ENCODE peak calls at places on chromosomes 11 and 22, in nine cellular contexts. E is GM12878, D is HCT116, K is adrenal gland, B is HL-60, L is foreskin fibroblast, I is breast epithelium, W is cardiac fibroblast, R is HFF-Myc. C is an unnamed sample.

GRCh38 chr22:39937881-39938280 is 22.3 kb upstream of the TMA7B start:
- DNase-seq in K (no peak), R (no peak), D (no peak), L (no peak), I (no peak), W (no peak), E (no peak), B (no peak), C (no peak)

GRCh38 chr11:95850137-95850536 is 59.8 kb downstream of the CEP57 start:
- DNase-seq in R (no peak), B (no peak), I (no peak), K (no peak), L (no peak), W (no peak), E (no peak), D (no peak), C (no peak)

GRCh38 chr11:72641900-72642814 is 32.1 kb downstream of the PDE2A start:
- DNase-seq in B (no peak), R (no peak), K (no peak), I (no peak), D (no peak), W (peak), L (no peak), E (no peak), C (no peak)

GRCh38 chr11:85040166-85040565 is 587.0 kb downstream of the DLG2 start:
- DNase-seq in B (no peak), I (no peak), W (no peak), E (no peak), R (no peak), K (no peak), L (no peak), D (no peak), C (no peak)

GRCh38 chr11:120974980-120975379 is 48.9 kb upstream of the TBCEL start:
- DNase-seq in D (no peak), K (no peak), W (no peak), L (no peak), E (no peak), R (no peak), B (no peak), I (no peak), C (no peak)

GRCh38 chr11:61092280-61092766 is 10.0 kb upstream of the CD5 start:
- DNase-seq in W (no peak), I (no peak), D (no peak), R (no peak), K (no peak), B (no peak), L (no peak), E (no peak), C (no peak)

GRCh38 chr11:118115048-118115447 is 28.3 kb upstream of the SMIM35 start:
- DNase-seq in L (no peak), E (no peak), W (no peak), K (no peak), I (no peak), D (no peak), R (no peak), B (no peak), C (no peak)

GRCh38 chr22:28442951-28443876 is 236.4 kb downstream of the TTC28 start:
- DNase-seq in E (no peak), I (peak), R (no peak), W (peak), L (peak), B (no peak), K (peak), D (no peak), C (no peak)

GRCh38 chr11:36186340-36186739 is 102.9 kb downstream of the COMMD9 start:
- DNase-seq in E (no peak), R (peak), I (no peak), L (peak), D (no peak), B (no peak), W (peak), K (peak), C (peak)

GRCh38 chr11:76314741-76315090 is 66.2 kb downstream of the THAP12 start:
- DNase-seq in R (no peak), E (no peak), I (no peak), B (no peak), W (no peak), K (no peak), L (peak), D (no peak), C (peak)

GRCh38 chr11:119729581-119730346 is 764 bp upstream of the NECTIN1 start:
- DNase-seq in B (no peak), K (peak), W (peak), L (peak), R (peak), E (no peak), D (peak), I (peak), C (no peak)

GRCh38 chr11:116792869-116793475 is 1.3 kb upstream of the APOA5 start:
- DNase-seq in E (no peak), L (peak), D (no peak), W (peak), I (no peak), R (peak), B (no peak), K (no peak), C (no peak)

GRCh38 chr11:92675810-92676209 is 293.6 kb upstream of the MTNR1B start:
- DNase-seq in L (no peak), E (no peak), W (no peak), R (no peak), D (no peak), K (no peak), I (no peak), B (no peak), C (no peak)

GRCh38 chr11:128632151-128632791 is 44.9 kb upstream of the ETS1 start:
- DNase-seq in I (no peak), K (no peak), B (no peak), L (peak), E (no peak), D (peak), W (peak), R (no peak), C (peak)

GRCh38 chr22:17786435-17787158 is 12.3 kb upstream of the BID start:
- DNase-seq in I (peak), W (peak), K (peak), R (no peak), B (no peak), D (no peak), E (no peak), L (no peak), C (no peak)

GRCh38 chr11:117870176-117870952 is 6.1 kb downstream of the FXYD6 start:
- DNase-seq in K (no peak), D (no peak), W (no peak), I (peak), L (no peak), R (no peak), E (no peak), B (no peak), C (no peak)

GRCh38 chr11:425301-425700 is 10.5 kb upstream of the SIGIRR start:
- DNase-seq in D (no peak), L (no peak), E (no peak), R (no peak), B (no peak), K (no peak), I (no peak), W (no peak), C (no peak)

GRCh38 chr11:16775604-16776283 is 37.3 kb downstream of the C11orf58 start:
- DNase-seq in K (no peak), B (no peak), L (no peak), I (no peak), W (no peak), E (no peak), R (no peak), D (no peak), C (no peak)

GRCh38 chr11:37371346-37371970 is 773.4 kb upstream of the RAG2 start:
- DNase-seq in E (no peak), D (no peak), K (no peak), W (no peak), B (no peak), I (no peak), R (no peak), L (no peak), C (no peak)

GRCh38 chr11:120215634-120216033 is 4.8 kb downstream of the OAF start:
- DNase-seq in W (peak), R (no peak), B (no peak), D (no peak), L (peak), E (no peak), K (peak), I (no peak), C (no peak)

GRCh38 chr22:36277482-36278291 is 24.8 kb downstream of the APOL1 start:
- DNase-seq in R (no peak), K (peak), D (peak), E (no peak), B (no peak), L (no peak), I (no peak), W (peak), C (no peak)

GRCh38 chr11:129705341-129705740 is 110.3 kb upstream of the TMEM45B start:
- DNase-seq in D (no peak), B (no peak), L (no peak), K (no peak), W (no peak), E (no peak), R (no peak), I (no peak), C (no peak)

GRCh38 chr11:116641561-116642045 is 131.2 kb downstream of the BUD13 start:
- DNase-seq in W (peak), E (no peak), I (no peak), D (peak), R (no peak), B (no peak), K (peak), L (peak), C (no peak)

GRCh38 chr11:17230867-17231851 is 23.4 kb upstream of the PIK3C2A start:
- DNase-seq in W (no peak), B (no peak), R (no peak), I (no peak), L (no peak), D (no peak), E (peak), K (no peak), C (no peak)

GRCh38 chr11:72641522-72641899 is 32.7 kb downstream of the PDE2A start:
- DNase-seq in I (no peak), R (no peak), L (no peak), W (no peak), E (no peak), B (no peak), K (no peak), D (no peak), C (no peak)

GRCh38 chr22:22883090-22883727 is 4.4 kb upstream of the IGLL5 start:
- DNase-seq in B (no peak), R (no peak), E (no peak), L (no peak), W (no peak), D (no peak), K (no peak), I (peak), C (no peak)

GRCh38 chr11:97574976-97575665 is 1185.3 kb downstream of the JRKL start:
- DNase-seq in R (no peak), B (no peak), W (no peak), E (no peak), K (no peak), I (no peak), D (no peak), L (no peak), C (no peak)

GRCh38 chr11:111736621-111737055 is 29.6 kb downstream of the PPP2R1B start:
- DNase-seq in I (no peak), L (no peak), D (no peak), B (no peak), K (no peak), E (no peak), R (no peak), W (no peak), C (no peak)

GRCh38 chr11:111652184-111652583 is 49.9 kb downstream of the SIK2 start:
- DNase-seq in I (no peak), E (no peak), L (no peak), K (no peak), R (no peak), D (no peak), W (peak), B (no peak), C (no peak)

GRCh38 chr11:121291896-121292502 is 572 bp upstream of the SC5D start:
- DNase-seq in I (no peak), B (no peak), E (peak), D (no peak), L (no peak), W (peak), K (peak), R (no peak), C (no peak)

GRCh38 chr22:38927033-38927789 is 30.2 kb upstream of the APOBEC3A start:
- DNase-seq in L (peak), E (peak), B (no peak), W (peak), D (peak), I (peak), R (no peak), K (peak), C (no peak)

GRCh38 chr11:69040581-69041260 is 8.0 kb upstream of the TPCN2 start:
- DNase-seq in I (no peak), E (no peak), B (no peak), D (no peak), L (peak), W (peak), K (no peak), R (peak), C (peak)

GRCh38 chr11:34027516-34028406 is 23.8 kb upstream of the CAPRIN1 start:
- DNase-seq in R (no peak), D (no peak), K (no peak), W (no peak), E (no peak), L (no peak), B (no peak), I (no peak), C (no peak)

DNA sequence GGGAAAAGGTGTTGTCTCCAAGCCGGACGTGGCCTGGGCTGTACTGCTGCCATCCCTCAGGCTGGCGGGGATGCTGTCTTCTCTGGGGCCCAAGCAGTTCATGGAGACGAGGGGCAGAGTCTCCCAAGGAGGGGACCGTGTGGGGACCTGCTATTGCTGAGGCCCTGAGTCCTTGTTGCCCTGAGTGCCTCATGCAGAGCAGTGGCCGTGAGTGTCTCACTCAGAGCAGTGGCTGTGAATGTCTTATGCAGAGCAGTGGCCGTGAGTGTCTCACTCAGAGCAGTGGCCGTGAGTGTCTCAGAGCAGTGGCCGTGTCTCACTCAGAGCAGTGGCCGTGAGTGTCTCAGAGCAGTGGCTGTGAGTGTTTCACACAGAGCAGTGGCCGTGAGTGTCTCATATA is 54.7 kb downstream of the GRAMD4 start:
- DNase-seq in I (no peak), L (no peak), W (no peak), R (no peak), B (no peak), D (no peak), E (no peak), K (no peak), C (no peak)
- TF ChIP-seq CTCF in I (no peak), L (no peak), W (no peak), R (no peak), B (no peak), D (no peak), E (no peak), K (no peak), C (no peak)

GRCh38 chr11:64642876-64643257 is 51.8 kb downstream of the SLC22A12 start:
- DNase-seq in I (no peak), B (no peak), L (no peak), D (no peak), R (no peak), E (no peak), K (no peak), W (no peak), C (no peak)

GRCh38 chr11:64642418-64642735 is 51.4 kb downstream of the SLC22A12 start:
- DNase-seq in R (no peak), I (no peak), D (no peak), K (no peak), E (no peak), W (no peak), B (no peak), L (no peak), C (no peak)

GRCh38 chr11:64644348-64645242 is 53.6 kb downstream of the SLC22A12 start:
- DNase-seq in E (no peak), W (no peak), L (no peak), B (no peak), R (no peak), K (no peak), I (no peak), D (no peak), C (no peak)

GRCh38 chr11:64643927-64644326 is 52.9 kb downstream of the SLC22A12 start:
- DNase-seq in R (no peak), B (no peak), I (no peak), L (no peak), E (no peak), K (no peak), D (no peak), W (no peak), C (no peak)

DNA sequence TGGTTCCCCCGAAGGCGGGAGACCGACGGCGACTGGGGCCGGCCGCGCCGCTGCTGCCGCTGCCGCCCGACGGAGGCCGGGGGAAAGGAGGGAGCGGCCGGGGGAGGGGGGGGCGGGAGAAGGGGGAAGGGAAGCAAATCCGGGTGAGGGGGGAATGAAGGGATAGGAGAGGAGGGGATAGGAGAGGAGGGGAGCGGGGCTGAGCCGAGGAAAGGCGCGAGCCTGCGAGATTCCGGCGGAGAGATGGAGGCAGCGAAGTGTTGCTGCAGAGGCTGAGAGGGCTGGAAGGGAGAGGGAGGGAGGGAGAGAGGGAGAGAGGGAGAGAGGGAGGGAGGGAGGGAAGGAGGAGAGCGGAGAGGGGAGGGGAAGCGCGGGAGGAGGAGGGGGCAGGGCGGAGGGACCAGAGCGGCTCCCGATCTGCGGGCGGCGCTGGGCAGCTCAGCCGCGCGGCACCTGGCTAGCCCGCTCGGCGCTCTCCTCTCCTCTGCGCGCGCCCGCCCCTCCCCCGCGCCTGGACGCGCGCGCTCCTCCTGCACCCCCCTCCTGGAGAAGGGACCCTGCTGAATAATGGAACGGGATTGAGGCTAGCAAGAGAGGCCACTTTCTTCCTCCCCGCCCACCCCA is 52.4 kb downstream of the SLC22A12 start:
- DNase-seq in E (no peak), R (no peak), B (no peak), W (no peak), L (no peak), D (no peak), K (no peak), I (no peak), C (no peak)
- H3K4me3 ChIP-seq in E (no peak), R (no peak), B (no peak), W (no peak), L (no peak), D (no peak), K (no peak), I (peak), C (no peak)

DNA sequence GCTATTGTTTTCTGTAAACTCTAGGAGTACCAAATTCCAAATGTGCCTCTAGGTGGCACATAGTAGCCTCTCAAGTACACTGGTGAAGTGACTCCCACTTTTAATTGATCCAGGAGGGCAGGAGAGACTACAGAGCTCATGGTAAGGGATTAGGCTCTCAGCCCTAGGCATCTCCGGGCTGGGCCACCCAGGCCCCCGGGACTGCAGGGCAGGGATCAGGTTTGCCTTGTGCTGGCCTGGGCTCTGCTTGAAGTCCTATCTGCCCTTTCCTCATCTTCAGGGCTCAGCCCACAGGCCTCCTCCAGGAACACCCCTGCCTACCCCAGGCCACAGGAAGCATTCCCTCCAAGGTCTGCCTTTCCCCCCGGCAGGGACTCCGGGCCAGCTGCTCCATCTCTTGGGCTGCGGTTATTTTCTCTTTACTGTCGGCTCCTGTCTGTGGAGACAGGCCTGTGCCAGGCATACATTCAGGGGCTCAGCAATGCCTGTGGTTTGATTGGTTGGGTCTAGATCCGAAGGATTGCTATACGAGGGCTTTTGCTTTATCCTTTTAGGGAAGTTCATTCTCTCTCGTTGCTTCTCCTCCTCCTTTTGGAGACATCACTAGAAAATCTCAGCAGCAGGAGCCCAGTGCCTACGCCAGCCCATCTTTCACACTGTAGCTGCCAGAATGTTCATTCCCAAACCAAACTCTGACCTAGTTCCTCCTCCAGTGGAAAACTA is 32.8 kb downstream of the PARVA start:
- DNase-seq in B (no peak), W (peak), I (no peak), L (peak), K (no peak), D (no peak), E (no peak), R (no peak), C (no peak)
- TF ChIP-seq CTCF in B (no peak), W (peak), I (no peak), L (peak), K (no peak), D (peak), E (no peak), R (peak), C (peak)

GRCh38 chr11:46273511-46274205 is 3.8 kb upstream of the CREB3L1 start:
- DNase-seq in W (peak), R (no peak), B (no peak), D (no peak), L (no peak), K (no peak), E (no peak), I (no peak), C (no peak)

GRCh38 chr11:46270707-46271106 is 6.8 kb upstream of the CREB3L1 start:
- DNase-seq in W (no peak), L (no peak), E (no peak), D (no peak), R (no peak), K (no peak), B (no peak), I (no peak), C (no peak)

GRCh38 chr11:46271407-46271806 is 6.1 kb upstream of the CREB3L1 start:
- DNase-seq in D (no peak), I (no peak), B (no peak), W (no peak), K (no peak), E (no peak), L (no peak), R (no peak), C (no peak)

GRCh38 chr11:46272816-46273427 is 4.5 kb upstream of the CREB3L1 start:
- DNase-seq in R (no peak), W (peak), I (no peak), E (no peak), D (no peak), L (peak), K (peak), B (no peak), C (no peak)

GRCh38 chr11:46271875-46272815 is 5.3 kb upstream of the CREB3L1 start:
- DNase-seq in R (no peak), D (no peak), I (no peak), K (no peak), E (no peak), L (no peak), W (peak), B (no peak), C (no peak)
- H3K4me3 ChIP-seq in R (no peak), D (no peak), I (no peak), K (no peak), E (no peak), L (no peak), W (no peak), B (no peak), C (no peak)

DNA sequence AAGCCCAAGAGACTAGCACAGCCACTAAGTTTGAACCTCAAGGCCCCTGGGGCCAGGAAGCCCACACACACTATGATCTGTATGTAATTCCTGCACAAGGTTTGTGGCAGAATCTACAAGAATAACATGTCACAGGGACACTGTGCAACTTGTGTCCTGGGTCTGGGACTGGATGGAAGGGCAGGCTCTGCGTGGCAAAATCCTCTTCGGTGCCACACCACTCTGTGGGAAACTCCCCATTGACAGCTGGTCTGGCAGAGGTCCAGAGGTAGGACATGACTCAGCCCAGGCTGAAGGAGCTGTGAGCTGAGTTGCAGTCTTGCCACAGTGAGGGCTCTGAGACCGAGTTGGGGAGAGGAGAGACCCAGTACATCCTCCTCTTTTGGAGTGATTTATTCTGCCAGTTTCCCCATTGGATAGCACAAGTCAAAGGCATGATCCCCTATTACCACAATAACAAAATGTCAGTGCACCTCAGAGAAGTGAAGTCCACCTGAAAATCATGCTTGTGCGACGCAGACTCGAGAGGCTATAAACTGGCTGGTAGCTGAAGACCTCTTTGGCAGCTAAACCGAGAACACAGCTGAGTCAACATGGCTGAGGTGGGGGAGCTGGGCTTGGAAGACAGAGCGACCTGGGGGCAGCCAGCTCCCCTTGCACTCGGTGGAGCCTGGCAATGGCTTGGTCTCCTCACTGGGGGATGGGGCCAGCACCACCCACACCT is 23.3 kb upstream of the SERPIND1 start:
- DNase-seq in L (peak), I (peak), B (no peak), W (peak), K (peak), D (no peak), R (peak), E (peak), C (peak)
- TF ChIP-seq CTCF in L (no peak), I (no peak), B (no peak), W (no peak), K (no peak), D (no peak), R (no peak), E (no peak), C (no peak)